ENCODE peak calls at places on chromosomes 12 and 14, in nine cellular contexts. Q, U, X, Y, F, D, S, O and L are unnamed samples. For H3K27me3 and H3K4me1, the result is how much of the 10 kb centered on the place peaks cover.

GRCh38 chr12:28585146-28585545 is 394.9 kb downstream of the CCDC91 start:
- DNase-seq in F (no peak), Y (no peak), O (no peak), Q (no peak), D (no peak), U (no peak), X (no peak), S (no peak), L (peak)

GRCh38 chr12:33253123-33253522 is 186.5 kb downstream of the SYT10 start:
- DNase-seq in X (no peak), S (no peak), Y (no peak), D (no peak), U (no peak), O (no peak), F (no peak), Q (no peak), L (no peak)

GRCh38 chr14:64507376-64508156 is 3.0 kb downstream of the ZBTB1 start:
- DNase-seq in S (no peak), D (no peak), X (no peak), F (no peak), U (no peak), Q (peak), Y (no peak), O (no peak), L (peak)

GRCh38 chr14:65446159-65446558 is 33.6 kb downstream of the FUT8 start:
- DNase-seq in U (no peak), F (no peak), X (no peak), O (no peak), D (no peak), S (no peak), Y (no peak), Q (peak), L (no peak)

GRCh38 chr12:56998981-56999380 is 7.4 kb downstream of the ZBTB39 start:
- DNase-seq in S (no peak), F (no peak), X (peak), Q (no peak), O (no peak), U (no peak), D (no peak), Y (no peak), L (no peak)

GRCh38 chr14:98834119-98834518 is 437.9 kb downstream of the BCL11B start:
- DNase-seq in U (no peak), D (no peak), S (no peak), Y (no peak), Q (no peak), O (no peak), X (no peak), F (no peak), L (no peak)

GRCh38 chr12:25677180-25677937 is 124.3 kb upstream of the LMNTD1 start:
- DNase-seq in Y (peak), O (no peak), D (no peak), F (no peak), S (no peak), U (no peak), Q (peak), X (no peak), L (no peak)

GRCh38 chr12:57475271-57476161 is 4.2 kb downstream of the ARHGAP9 start:
- DNase-seq in Y (peak), U (no peak), O (no peak), D (no peak), X (no peak), F (no peak), S (no peak), Q (peak), L (peak)

GRCh38 chr12:63944586-63945228 is 100.2 kb downstream of the SRGAP1 start:
- DNase-seq in Y (no peak), X (no peak), D (no peak), F (no peak), O (no peak), U (no peak), S (no peak), Q (no peak), L (no peak)

GRCh38 chr12:104419717-104420116 is 37.0 kb upstream of the CHST11 start:
- DNase-seq in Q (no peak), Y (no peak), D (no peak), F (no peak), S (no peak), X (no peak), O (no peak), U (no peak), L (no peak)

GRCh38 chr12:90974286-90974685 is 19.3 kb upstream of the CCER1 start:
- DNase-seq in Y (no peak), D (no peak), Q (no peak), X (no peak), F (no peak), U (no peak), O (no peak), S (no peak), L (no peak)

GRCh38 chr12:55935742-55936151 is 4.8 kb downstream of the DGKA start:
- DNase-seq in S (peak), U (no peak), F (peak), Y (peak), O (no peak), Q (peak), X (no peak), D (no peak), L (no peak)

GRCh38 chr12:55938826-55939501 is 8.0 kb downstream of the DGKA start:
- DNase-seq in Y (no peak), O (no peak), Q (no peak), F (no peak), S (no peak), D (no peak), U (no peak), X (no peak), L (no peak)

GRCh38 chr12:55940065-55940732 is 9.2 kb downstream of the DGKA start:
- DNase-seq in U (peak), Q (peak), D (peak), Y (peak), F (peak), S (peak), O (peak), X (peak), L (peak)

GRCh38 chr12:55934773-55935172 is 3.8 kb downstream of the DGKA start:
- DNase-seq in D (no peak), Y (no peak), F (no peak), Q (no peak), O (no peak), U (no peak), X (no peak), S (no peak), L (no peak)

DNA sequence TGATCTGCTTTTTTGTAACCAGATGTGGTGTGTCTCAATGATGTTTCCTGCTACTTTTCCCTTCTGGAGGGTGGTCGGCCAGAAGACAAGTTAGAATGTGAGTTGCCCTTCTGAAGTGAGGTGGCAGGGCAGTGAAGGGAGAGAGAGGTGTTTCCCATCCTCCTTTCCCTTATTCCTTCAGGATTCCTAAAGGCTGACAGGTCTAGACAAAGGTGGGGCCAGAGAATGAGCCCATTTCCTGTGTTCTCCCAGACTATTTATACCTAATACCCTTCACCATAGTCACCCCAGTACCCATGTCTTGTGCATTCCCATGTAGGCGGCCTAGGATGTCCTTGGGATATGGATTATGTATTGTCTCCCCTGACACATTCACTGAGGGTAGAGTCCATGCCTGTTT is 7.0 kb downstream of the DGKA start:
- DNase-seq in Q (no peak), O (no peak), F (no peak), D (no peak), U (no peak), S (no peak), X (no peak), Y (no peak), L (no peak)
- H3K27ac ChIP-seq in Q (no peak), O (no peak), F (no peak), D (peak), U (no peak), S (no peak), X (no peak), Y (no peak), L (no peak)

GRCh38 chr14:101563654-101564443 is 2.6 kb downstream of the DIO3 start:
- DNase-seq in U (no peak), Q (no peak), S (peak), X (no peak), F (no peak), O (peak), Y (no peak), D (no peak), L (no peak)

GRCh38 chr14:101562659-101563351 is 1.5 kb downstream of the DIO3 start:
- DNase-seq in F (no peak), Q (no peak), U (no peak), S (peak), O (peak), D (no peak), X (no peak), Y (no peak), L (no peak)

GRCh38 chr14:101563352-101563653 is 2.0 kb downstream of the DIO3 start:
- DNase-seq in D (no peak), F (no peak), X (no peak), U (no peak), O (no peak), Q (no peak), S (no peak), Y (no peak), L (no peak)

GRCh38 chr14:101564819-101565698 is 3.8 kb downstream of the DIO3 start:
- DNase-seq in Q (no peak), U (no peak), X (no peak), S (peak), Y (no peak), O (peak), D (no peak), F (no peak), L (no peak)

GRCh38 chr14:101564444-101564776 is 3.1 kb downstream of the DIO3 start:
- DNase-seq in X (no peak), S (no peak), U (no peak), D (no peak), Y (no peak), Q (no peak), F (no peak), O (no peak), L (no peak)
- H3K27me3 ChIP-seq in X (under half), S (half or more), U (half or more), D (under half), Y (under half), Q (half or more), F (under half), O (under half), L (under half)

GRCh38 chr12:51434305-51434704 is 9.7 kb downstream of the SLC4A8 start:
- DNase-seq in D (no peak), Y (no peak), Q (no peak), O (no peak), X (no peak), F (no peak), S (no peak), U (no peak), L (no peak)
- H3K4me1 ChIP-seq in D (under half), Y (under half), Q (under half), O (under half), X (under half), F (under half), S (under half), U (under half), L (under half)

GRCh38 chr12:106137456-106138278 is 1.1 kb downstream of the NUAK1 start:
- DNase-seq in Y (peak), Q (peak), F (no peak), O (no peak), D (no peak), X (no peak), S (no peak), U (no peak), L (no peak)

GRCh38 chr12:106135075-106135474 is 3.7 kb downstream of the NUAK1 start:
- DNase-seq in F (no peak), U (no peak), Y (no peak), S (no peak), D (no peak), X (no peak), O (no peak), Q (peak), L (no peak)

GRCh38 chr12:106135781-106136180 is 3.0 kb downstream of the NUAK1 start:
- DNase-seq in S (no peak), Y (no peak), Q (peak), X (no peak), U (no peak), F (no peak), O (no peak), D (no peak), L (no peak)

GRCh38 chr12:106134294-106134949 is 4.3 kb downstream of the NUAK1 start:
- DNase-seq in F (no peak), S (no peak), U (no peak), Y (no peak), D (no peak), X (no peak), Q (peak), O (no peak), L (no peak)

DNA sequence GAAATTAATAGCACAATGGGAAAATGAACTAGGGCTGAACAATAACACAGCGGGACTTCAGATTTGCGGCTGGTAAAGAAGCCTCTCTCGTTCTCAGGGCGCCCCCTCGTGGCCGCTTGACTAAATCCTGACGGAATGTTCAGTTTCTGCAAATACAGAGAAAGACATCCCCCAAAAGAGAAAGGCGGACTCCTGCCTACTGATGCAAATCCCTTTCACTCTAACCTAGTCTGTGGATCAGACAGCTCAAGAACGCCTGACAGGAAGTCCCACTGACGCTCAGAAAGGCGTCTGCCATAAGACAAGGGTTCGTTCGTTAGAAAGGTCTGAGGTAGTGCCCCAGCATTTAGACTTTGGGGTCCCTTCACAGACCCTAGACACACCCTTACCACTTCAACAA is 2.5 kb downstream of the NUAK1 start:
- DNase-seq in X (peak), Y (peak), D (peak), U (peak), S (peak), Q (peak), F (peak), O (peak), L (peak)
- H3K27ac ChIP-seq in X (no peak), Y (no peak), D (no peak), U (peak), S (peak), Q (no peak), F (peak), O (peak), L (no peak)

DNA sequence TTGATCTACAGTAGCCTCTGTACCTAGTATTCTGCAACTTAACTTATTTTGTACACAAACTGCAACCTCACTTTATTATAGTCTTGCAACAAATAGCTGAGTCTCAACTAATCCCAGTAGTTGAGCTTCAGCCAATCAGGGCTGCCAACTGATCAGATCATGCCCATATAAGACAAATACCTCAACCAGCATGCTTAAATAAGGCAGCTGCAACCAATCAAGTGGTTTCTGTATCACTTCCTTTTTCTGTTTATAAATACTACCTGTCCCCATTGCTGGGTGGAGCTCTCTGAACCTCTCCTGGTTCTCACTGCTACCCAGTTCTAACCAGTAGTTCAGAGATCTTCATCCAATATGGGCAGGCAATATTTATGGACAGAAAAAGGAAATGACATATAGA is 248.5 kb upstream of the FBXO33 start:
- DNase-seq in D (no peak), X (no peak), Y (no peak), U (no peak), O (no peak), Q (no peak), S (no peak), F (no peak), L (no peak)
- H3K27me3 ChIP-seq in D (under half), X (under half), Y (under half), U (under half), O (under half), Q (under half), S (under half), F (under half), L (under half)

DNA sequence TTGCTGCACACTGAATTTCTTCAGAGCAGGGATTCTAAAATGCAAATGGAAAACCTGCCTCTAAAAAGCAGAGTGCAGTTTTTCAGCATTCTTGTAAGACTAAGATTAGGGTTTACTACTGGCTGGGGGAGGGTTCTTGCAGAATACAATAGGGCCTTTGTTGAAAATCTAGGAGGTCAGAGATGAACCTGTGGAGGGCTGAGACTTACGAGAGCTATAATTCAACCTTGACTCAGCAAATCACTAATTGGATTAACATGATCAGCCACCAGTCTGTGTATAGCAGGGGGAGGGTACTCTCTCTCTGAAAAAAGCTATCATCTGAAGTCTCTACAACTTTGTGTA is 92.6 kb upstream of the HIF1A start:
- DNase-seq in F (no peak), S (no peak), Y (no peak), D (no peak), Q (peak), O (no peak), X (no peak), U (no peak), L (peak)
- H3K4me1 ChIP-seq in F (under half), S (under half), Y (under half), D (under half), Q (under half), O (under half), X (under half), U (under half), L (under half)

GRCh38 chr12:92440072-92440471 is 262.7 kb upstream of the PLEKHG7 start:
- DNase-seq in O (no peak), U (no peak), Q (no peak), X (no peak), Y (no peak), F (no peak), D (no peak), S (no peak), L (no peak)

GRCh38 chr12:92445253-92446081 is 257.3 kb upstream of the PLEKHG7 start:
- DNase-seq in F (no peak), D (no peak), U (peak), S (no peak), Y (no peak), X (no peak), O (no peak), Q (no peak), L (no peak)

GRCh38 chr12:92442782-92443181 is 260.0 kb upstream of the PLEKHG7 start:
- DNase-seq in F (no peak), U (no peak), Q (peak), D (no peak), O (no peak), Y (no peak), S (no peak), X (no peak), L (peak)

GRCh38 chr12:92446082-92446460 is 256.7 kb upstream of the PLEKHG7 start:
- DNase-seq in F (no peak), Q (no peak), D (no peak), X (no peak), Y (no peak), O (no peak), S (no peak), U (no peak), L (no peak)

GRCh38 chr12:92444763-92445162 is 258.0 kb upstream of the PLEKHG7 start:
- DNase-seq in Y (peak), U (peak), O (no peak), F (no peak), Q (no peak), X (no peak), D (no peak), S (no peak), L (no peak)
- H3K27ac ChIP-seq in Y (no peak), U (no peak), O (peak), F (peak), Q (no peak), X (no peak), D (no peak), S (peak), L (no peak)